ENCODE peak calls at places on chromosomes 7 and 10, in eight cellular contexts. K is ACHN; X is stimulated activated CD4-positive, alpha-beta T cell treated with anti-CD3 and anti-CD28 coated beads, Interleukin-12 subunit alpha, Interleukin-12 subunit beta, amount 100 ng/mL, for 24 hours; W is CD8-positive, alpha-beta T cell; V is islet precursor cell; A is brain microvascular endothelial cell; E is NCI-H2029; G is activated effector memory CD4-positive, alpha-beta T cell treated with anti-CD3 and anti-CD28 coated beads, Interleukin-2, amount 50 U/mL, for 16 hours. H is an unnamed sample.

GRCh38 chr7:24905996-24906770 is 73.8 kb downstream of the OSBPL3 start:
- DNase-seq in G (peak), K (no peak), A (no peak), V (no peak), E (no peak), W (no peak), X (no peak), H (no peak)

GRCh38 chr10:80356563-80356999 is at the start of the genes DYDC1 and DYDC2:
- DNase-seq in W (peak), A (no peak), K (no peak), V (peak), E (peak), G (no peak), X (no peak), H (peak)

GRCh38 chr10:31011660-31012022 is 20.0 kb downstream of the ZNF438 start:
- DNase-seq in W (no peak), G (no peak), A (no peak), E (no peak), V (no peak), K (no peak), X (no peak), H (no peak)

GRCh38 chr7:92987095-92987494 is 130.7 kb downstream of the SAMD9 start:
- DNase-seq in G (no peak), W (no peak), X (no peak), E (no peak), K (no peak), A (peak), V (no peak), H (peak)

GRCh38 chr10:11806706-11807105 is 16.4 kb upstream of the PROSER2 start:
- DNase-seq in X (no peak), A (no peak), E (no peak), K (no peak), W (no peak), V (no peak), G (no peak), H (no peak)

GRCh38 chr7:157002819-157003421 is 7.5 kb downstream of the MNX1 start:
- DNase-seq in G (no peak), E (no peak), W (no peak), X (no peak), K (no peak), A (no peak), V (peak), H (peak)

GRCh38 chr7:134618756-134619530 is 27.7 kb upstream of the BPGM start:
- DNase-seq in X (no peak), K (no peak), E (no peak), W (no peak), G (no peak), A (peak), V (no peak), H (peak)

GRCh38 chr10:34815174-34816066 is at the start of gene PARD3:
- DNase-seq in G (no peak), X (no peak), A (no peak), V (peak), W (no peak), K (peak), E (peak), H (peak)

GRCh38 chr10:44975487-44976331 is 2.9 kb downstream of the DEPP1 start:
- DNase-seq in X (no peak), A (peak), G (no peak), W (no peak), E (no peak), V (peak), K (peak), H (no peak)

H was measured in AG20443.